ENCODE peak calls at places on chromosomes 5 and 9, in six cellular contexts. C is aorta, N is testis, H is GM06990, T is stomach, B is fibroblast of lung. A is an unnamed sample.

GRCh38 chr5:145324767-145325479 is 510.2 kb downstream of the PRELID2 start:
- DNase-seq in N (no peak), H (no peak), B (no peak), T (no peak), C (no peak), A (no peak)

GRCh38 chr5:157280927-157281326 is 15.0 kb downstream of the CYFIP2 start:
- DNase-seq in H (no peak), T (no peak), C (no peak), N (no peak), B (peak; percentile 65), A (no peak)

GRCh38 chr9:76558465-76558864 is 99.5 kb downstream of the GCNT1 start:
- DNase-seq in B (no peak), C (no peak), N (no peak), T (no peak), H (no peak), A (no peak)

GRCh38 chr5:132749506-132749905 is 2.3 kb downstream of the CCNI2 start:
- DNase-seq in B (no peak), N (no peak), T (no peak), C (no peak), H (no peak), A (no peak)

GRCh38 chr5:168612123-168612522 is 33.0 kb upstream of the PANK3 start:
- DNase-seq in H (no peak), C (no peak), B (peak; percentile 54), N (no peak), T (no peak), A (no peak)

GRCh38 chr9:74293479-74293878 is 203.7 kb upstream of the RORB start:
- DNase-seq in B (no peak), H (no peak), T (no peak), C (no peak), N (no peak), A (peak; percentile 27)

GRCh38 chr5:172114875-172115422 is 73.1 kb downstream of the STK10 start:
- DNase-seq in B (no peak), N (peak; percentile 86), T (peak; percentile 43), H (peak; percentile 88), C (peak; percentile 83), A (peak; percentile 62)

GRCh38 chr5:31408814-31409213 is 123.1 kb downstream of the DROSHA start:
- DNase-seq in C (no peak), N (no peak), H (no peak), T (no peak), B (peak; percentile 85), A (no peak)

GRCh38 chr9:21564186-21564585 is 82.1 kb upstream of the IFNE start:
- DNase-seq in H (no peak), C (no peak), B (no peak), T (no peak), N (no peak), A (no peak)

GRCh38 chr9:89740722-89741121 is 135.9 kb downstream of the GADD45G start:
- DNase-seq in B (no peak), C (no peak), T (no peak), N (no peak), H (peak; percentile 39), A (no peak)

GRCh38 chr5:144011348-144011861 is 159.1 kb downstream of the YIPF5 start:
- DNase-seq in T (no peak), C (no peak), H (no peak), N (no peak), B (no peak), A (no peak)

GRCh38 chr9:122042056-122042455 is 51.1 kb downstream of the TTLL11 start:
- DNase-seq in C (no peak), T (no peak), B (no peak), H (no peak), N (no peak), A (no peak)

GRCh38 chr5:37043693-37044092 is 167.1 kb downstream of the NIPBL start:
- DNase-seq in B (no peak), N (peak; percentile 30), C (no peak), T (no peak), H (no peak), A (no peak)

GRCh38 chr5:133284306-133284705 is 232.5 kb downstream of the HSPA4 start:
- DNase-seq in B (no peak), C (no peak), N (no peak), T (no peak), H (no peak), A (no peak)

GRCh38 chr9:107447834-107448233 is 41.7 kb downstream of the KLF4 start:
- DNase-seq in T (no peak), C (no peak), B (no peak), H (no peak), N (no peak), A (no peak)

GRCh38 chr9:4346111-4346510 is 46.2 kb upstream of the GLIS3 start:
- DNase-seq in B (no peak), N (no peak), T (no peak), C (no peak), H (no peak), A (no peak)

GRCh38 chr9:108412755-108413154 is 443.0 kb downstream of the ACTL7B start:
- DNase-seq in C (no peak), T (no peak), H (no peak), B (peak; percentile 10), N (peak; percentile 15), A (peak; percentile 16)

GRCh38 chr5:176687247-176687646 is 40.0 kb downstream of the TSPAN17 start:
- DNase-seq in H (no peak), N (no peak), T (no peak), B (no peak), C (peak; percentile 26), A (no peak)

GRCh38 chr5:142104491-142104890 is 4.1 kb upstream of the NDFIP1 start:
- DNase-seq in H (no peak), N (no peak), T (no peak), B (no peak), C (no peak), A (no peak)

GRCh38 chr9:10000669-10001068 is 612.1 kb downstream of the PTPRD start:
- DNase-seq in C (no peak), T (no peak), H (no peak), B (no peak), N (no peak), A (no peak)

GRCh38 chr5:121741156-121741555 is 110.5 kb upstream of the FTMT start:
- DNase-seq in T (no peak), B (no peak), H (no peak), N (no peak), C (no peak), A (no peak)

GRCh38 chr9:37969130-37969529 is 65.2 kb upstream of the SLC25A51 start:
- DNase-seq in T (peak; percentile 95), H (no peak), C (peak; percentile 78), B (peak; percentile 66), N (peak; percentile 46), A (no peak)

GRCh38 chr9:20339611-20340010 is 282.7 kb downstream of the MLLT3 start:
- DNase-seq in C (no peak), H (no peak), B (no peak), N (no peak), T (no peak), A (no peak)

GRCh38 chr5:88144219-88145040 is 124.2 kb downstream of the TMEM161B start:
- DNase-seq in T (no peak), C (no peak), H (no peak), B (peak; percentile 36), N (no peak), A (peak; percentile 43)

GRCh38 chr5:144467795-144468194 is 297.1 kb downstream of the KCTD16 start:
- DNase-seq in B (peak; percentile 50), H (no peak), N (peak; percentile 34), T (no peak), C (no peak), A (peak; percentile 28)

GRCh38 chr5:176647870-176648466 is 684 bp downstream of the TSPAN17 start:
- DNase-seq in B (peak; percentile 17), C (no peak), H (no peak), N (peak; percentile 74), T (peak; percentile 79), A (peak; percentile 89)

GRCh38 chr5:148166550-148167283 is 1.6 kb upstream of the SPINK14 start:
- DNase-seq in B (no peak), N (no peak), C (no peak), H (no peak), T (no peak), A (no peak)

GRCh38 chr9:105459329-105459728 is 11.5 kb downstream of the FSD1L start:
- DNase-seq in N (no peak), C (no peak), T (no peak), B (no peak), H (no peak), A (no peak)
- H3K4me3 ChIP-seq in N (no peak overlapping the region), C (no peak overlapping the region), T (no peak overlapping the region), B (no peak overlapping the region), H (no peak overlapping the region), A (no peak overlapping the region)

GRCh38 chr5:111169269-111169668 is 54.9 kb upstream of the CAMK4 start:
- DNase-seq in B (no peak), C (no peak), T (no peak), H (no peak), N (no peak), A (no peak)
- H3K27me3 ChIP-seq in B (no peaks in the 10 kb centered on the region), C (no peaks in the 10 kb centered on the region), T (no peaks in the 10 kb centered on the region), H (no peaks in the 10 kb centered on the region), N (no peaks in the 10 kb centered on the region), A (no peaks in the 10 kb centered on the region)

GRCh38 chr5:7874639-7875038 is 5.7 kb downstream of the MTRR start:
- DNase-seq in N (no peak), C (no peak), H (no peak), T (no peak), B (no peak), A (no peak)

GRCh38 chr5:7875151-7875550 is 6.2 kb downstream of the MTRR start:
- DNase-seq in B (no peak), T (no peak), N (no peak), C (no peak), H (no peak), A (no peak)

GRCh38 chr5:7877851-7878250 is 8.9 kb downstream of the MTRR start:
- DNase-seq in B (peak; percentile 65), H (no peak), C (no peak), N (no peak), T (no peak), A (no peak)

GRCh38 chr5:7878381-7878873 is 9.5 kb downstream of the MTRR start:
- DNase-seq in B (peak; percentile 79), C (no peak), T (no peak), H (peak; percentile 49), N (no peak), A (no peak)

DNA sequence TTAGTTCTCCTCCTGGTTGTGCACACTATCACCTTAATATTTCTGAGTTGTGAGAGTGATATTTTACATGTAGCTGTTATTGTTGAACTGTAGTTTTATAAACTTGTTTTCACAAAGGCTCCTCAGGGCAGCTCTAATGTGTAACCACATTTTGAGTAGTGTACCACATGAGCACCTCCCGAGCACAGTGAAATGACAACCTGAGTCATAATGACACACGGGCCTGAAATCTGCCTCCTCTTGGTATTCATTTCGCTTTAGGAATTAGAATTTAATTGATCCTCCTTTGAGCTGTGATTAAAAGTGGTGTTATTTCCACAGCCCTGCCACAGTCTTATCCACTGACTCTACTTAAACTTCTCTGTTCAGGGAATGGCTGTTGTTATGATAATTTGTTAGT is 7.9 kb downstream of the MTRR start:
- DNase-seq in B (peak; percentile 71), T (no peak), N (no peak), C (no peak), H (no peak), A (no peak)
- H3K36me3 ChIP-seq in B (peaks cover 10% of the 10 kb centered on the region), T (peaks cover 83% of the 10 kb centered on the region), N (no peaks in the 10 kb centered on the region), C (peaks cover 6% of the 10 kb centered on the region), H (peaks cover 17% of the 10 kb centered on the region), A (peaks cover 16% of the 10 kb centered on the region)

GRCh38 chr9:132990781-132991180 is 12.3 kb downstream of the GFI1B start:
- DNase-seq in B (no peak), N (no peak), T (no peak), H (no peak), C (no peak), A (peak; percentile 34)
- H3K4me3 ChIP-seq in B (no peak overlapping the region), N (no peak overlapping the region), T (no peak overlapping the region), H (no peak overlapping the region), C (no peak overlapping the region), A (no peak overlapping the region)

GRCh38 chr5:1100652-1101574 is 10.9 kb downstream of the SLC12A7 start:
- DNase-seq in C (no peak), N (no peak), H (no peak), B (no peak), T (no peak), A (peak; percentile 82)
- H3K27me3 ChIP-seq in C (no peaks in the 10 kb centered on the region), N (no peaks in the 10 kb centered on the region), H (no peaks in the 10 kb centered on the region), B (no peaks in the 10 kb centered on the region), T (no peaks in the 10 kb centered on the region), A (no peaks in the 10 kb centered on the region)

A was measured in H7.